ENCODE peak calls at places on chromosomes 7 and 10, in eight cellular contexts. One of them, this sample, is unnamed.

GRCh38 chr7:135390829-135391228 is 119.1 kb downstream of the CNOT4 start:
- DNase-seq in right cardiac atrium: no peak
- DNase-seq in neural progenitor cell: no peak
- DNase-seq in AG08395: no peak
- DNase-seq in NCI-H1105: peak; percentile 78
- DNase-seq in NCI-H1417: peak; percentile 72
- DNase-seq in activated CD8-positive, alpha-beta memory T cell treated with anti-CD3 and anti-CD28 coated beads for 4 hours: no peak
- DNase-seq in activated gamma-delta T cell treated with anti-CD3 and anti-CD28 coated beads, Interleukin-2, amount 50 U/mL, for 16 hours: no peak
- DNase-seq in this sample: no peak

GRCh38 chr10:5942471-5942870 is 34.9 kb downstream of the IL15RA start:
- DNase-seq in activated CD8-positive, alpha-beta memory T cell treated with anti-CD3 and anti-CD28 coated beads for 4 hours: no peak
- DNase-seq in NCI-H1417: no peak
- DNase-seq in neural progenitor cell: no peak
- DNase-seq in NCI-H1105: no peak
- DNase-seq in AG08395: no peak
- DNase-seq in activated gamma-delta T cell treated with anti-CD3 and anti-CD28 coated beads, Interleukin-2, amount 50 U/mL, for 16 hours: no peak
- DNase-seq in right cardiac atrium: peak; percentile 89
- DNase-seq in this sample: no peak

GRCh38 chr7:158404031-158404761 is 183.4 kb downstream of the PTPRN2 start:
- DNase-seq in activated gamma-delta T cell treated with anti-CD3 and anti-CD28 coated beads, Interleukin-2, amount 50 U/mL, for 16 hours: no peak
- DNase-seq in right cardiac atrium: no peak
- DNase-seq in NCI-H1105: no peak
- DNase-seq in neural progenitor cell: no peak
- DNase-seq in NCI-H1417: no peak
- DNase-seq in AG08395: no peak
- DNase-seq in activated CD8-positive, alpha-beta memory T cell treated with anti-CD3 and anti-CD28 coated beads for 4 hours: no peak
- DNase-seq in this sample: no peak

GRCh38 chr7:20152511-20152910 is 64.7 kb downstream of the MACC1 start:
- DNase-seq in activated CD8-positive, alpha-beta memory T cell treated with anti-CD3 and anti-CD28 coated beads for 4 hours: no peak
- DNase-seq in NCI-H1105: no peak
- DNase-seq in activated gamma-delta T cell treated with anti-CD3 and anti-CD28 coated beads, Interleukin-2, amount 50 U/mL, for 16 hours: no peak
- DNase-seq in neural progenitor cell: no peak
- DNase-seq in NCI-H1417: peak; percentile 73
- DNase-seq in right cardiac atrium: no peak
- DNase-seq in AG08395: peak; percentile 41
- DNase-seq in this sample: no peak

GRCh38 chr10:132468651-132469050 is 68.9 kb upstream of the INPP5A start:
- DNase-seq in activated gamma-delta T cell treated with anti-CD3 and anti-CD28 coated beads, Interleukin-2, amount 50 U/mL, for 16 hours: no peak
- DNase-seq in NCI-H1105: no peak
- DNase-seq in NCI-H1417: no peak
- DNase-seq in right cardiac atrium: peak; percentile 47
- DNase-seq in neural progenitor cell: no peak
- DNase-seq in activated CD8-positive, alpha-beta memory T cell treated with anti-CD3 and anti-CD28 coated beads for 4 hours: no peak
- DNase-seq in AG08395: no peak
- DNase-seq in this sample: no peak

GRCh38 chr10:69616358-69616757 is 13.7 kb upstream of the FAM241B start:
- DNase-seq in right cardiac atrium: no peak
- DNase-seq in activated gamma-delta T cell treated with anti-CD3 and anti-CD28 coated beads, Interleukin-2, amount 50 U/mL, for 16 hours: no peak
- DNase-seq in AG08395: no peak
- DNase-seq in activated CD8-positive, alpha-beta memory T cell treated with anti-CD3 and anti-CD28 coated beads for 4 hours: no peak
- DNase-seq in NCI-H1417: no peak
- DNase-seq in NCI-H1105: no peak
- DNase-seq in neural progenitor cell: no peak
- DNase-seq in this sample: no peak

GRCh38 chr10:4383683-4384082 is 442.3 kb upstream of the AKR1E2 start:
- DNase-seq in NCI-H1417: no peak
- DNase-seq in NCI-H1105: no peak
- DNase-seq in activated gamma-delta T cell treated with anti-CD3 and anti-CD28 coated beads, Interleukin-2, amount 50 U/mL, for 16 hours: no peak
- DNase-seq in activated CD8-positive, alpha-beta memory T cell treated with anti-CD3 and anti-CD28 coated beads for 4 hours: no peak
- DNase-seq in right cardiac atrium: no peak
- DNase-seq in AG08395: peak; percentile 16
- DNase-seq in neural progenitor cell: no peak
- DNase-seq in this sample: no peak

GRCh38 chr7:132497098-132497497 is 79.2 kb downstream of the PLXNA4 start:
- DNase-seq in NCI-H1417: no peak
- DNase-seq in activated gamma-delta T cell treated with anti-CD3 and anti-CD28 coated beads, Interleukin-2, amount 50 U/mL, for 16 hours: no peak
- DNase-seq in neural progenitor cell: no peak
- DNase-seq in activated CD8-positive, alpha-beta memory T cell treated with anti-CD3 and anti-CD28 coated beads for 4 hours: no peak
- DNase-seq in right cardiac atrium: no peak
- DNase-seq in AG08395: no peak
- DNase-seq in NCI-H1105: no peak
- DNase-seq in this sample: no peak

GRCh38 chr7:124718032-124718766 is 47.4 kb downstream of the GPR37 start:
- DNase-seq in NCI-H1105: no peak
- DNase-seq in activated gamma-delta T cell treated with anti-CD3 and anti-CD28 coated beads, Interleukin-2, amount 50 U/mL, for 16 hours: no peak
- DNase-seq in right cardiac atrium: no peak
- DNase-seq in AG08395: no peak
- DNase-seq in NCI-H1417: no peak
- DNase-seq in activated CD8-positive, alpha-beta memory T cell treated with anti-CD3 and anti-CD28 coated beads for 4 hours: no peak
- DNase-seq in neural progenitor cell: no peak
- DNase-seq in this sample: no peak

GRCh38 chr10:35413985-35414861 is 77.9 kb downstream of the CCNY start:
- DNase-seq in activated CD8-positive, alpha-beta memory T cell treated with anti-CD3 and anti-CD28 coated beads for 4 hours: no peak
- DNase-seq in AG08395: no peak
- DNase-seq in NCI-H1417: no peak
- DNase-seq in neural progenitor cell: no peak
- DNase-seq in NCI-H1105: no peak
- DNase-seq in activated gamma-delta T cell treated with anti-CD3 and anti-CD28 coated beads, Interleukin-2, amount 50 U/mL, for 16 hours: peak; percentile 22
- DNase-seq in right cardiac atrium: no peak
- DNase-seq in this sample: no peak

GRCh38 chr7:8590225-8590624 is 156.8 kb downstream of the NXPH1 start:
- DNase-seq in activated CD8-positive, alpha-beta memory T cell treated with anti-CD3 and anti-CD28 coated beads for 4 hours: no peak
- DNase-seq in NCI-H1105: no peak
- DNase-seq in activated gamma-delta T cell treated with anti-CD3 and anti-CD28 coated beads, Interleukin-2, amount 50 U/mL, for 16 hours: no peak
- DNase-seq in neural progenitor cell: no peak
- DNase-seq in AG08395: no peak
- DNase-seq in NCI-H1417: peak; percentile 63
- DNase-seq in right cardiac atrium: no peak
- DNase-seq in this sample: no peak

GRCh38 chr7:157336383-157337315 is at the start of gene DNAJB6:
- DNase-seq in AG08395: peak; percentile 97
- DNase-seq in activated gamma-delta T cell treated with anti-CD3 and anti-CD28 coated beads, Interleukin-2, amount 50 U/mL, for 16 hours: peak; percentile 91
- DNase-seq in right cardiac atrium: peak; percentile 98
- DNase-seq in NCI-H1105: peak; percentile 88
- DNase-seq in NCI-H1417: peak; percentile 97
- DNase-seq in activated CD8-positive, alpha-beta memory T cell treated with anti-CD3 and anti-CD28 coated beads for 4 hours: peak; percentile 90
- DNase-seq in neural progenitor cell: peak; percentile 96
- DNase-seq in this sample: peak; percentile 91

GRCh38 chr7:7181519-7182155 is 707 bp upstream of the C1GALT1 start:
- DNase-seq in right cardiac atrium: peak; percentile 58
- DNase-seq in NCI-H1417: peak; percentile 92
- DNase-seq in activated CD8-positive, alpha-beta memory T cell treated with anti-CD3 and anti-CD28 coated beads for 4 hours: no peak
- DNase-seq in NCI-H1105: peak; percentile 29
- DNase-seq in neural progenitor cell: peak; percentile 49
- DNase-seq in AG08395: peak; percentile 8
- DNase-seq in activated gamma-delta T cell treated with anti-CD3 and anti-CD28 coated beads, Interleukin-2, amount 50 U/mL, for 16 hours: peak; percentile 20
- DNase-seq in this sample: peak; percentile 16

GRCh38 chr10:132194726-132195125 is 8.0 kb downstream of the DPYSL4 start:
- DNase-seq in right cardiac atrium: peak; percentile 35
- DNase-seq in activated CD8-positive, alpha-beta memory T cell treated with anti-CD3 and anti-CD28 coated beads for 4 hours: no peak
- DNase-seq in activated gamma-delta T cell treated with anti-CD3 and anti-CD28 coated beads, Interleukin-2, amount 50 U/mL, for 16 hours: no peak
- DNase-seq in AG08395: no peak
- DNase-seq in NCI-H1417: no peak
- DNase-seq in NCI-H1105: no peak
- DNase-seq in neural progenitor cell: no peak
- DNase-seq in this sample: no peak

GRCh38 chr7:90768301-90768700 is 172.2 kb downstream of the CDK14 start:
- DNase-seq in NCI-H1417: no peak
- DNase-seq in right cardiac atrium: no peak
- DNase-seq in NCI-H1105: no peak
- DNase-seq in AG08395: no peak
- DNase-seq in neural progenitor cell: no peak
- DNase-seq in activated gamma-delta T cell treated with anti-CD3 and anti-CD28 coated beads, Interleukin-2, amount 50 U/mL, for 16 hours: no peak
- DNase-seq in activated CD8-positive, alpha-beta memory T cell treated with anti-CD3 and anti-CD28 coated beads for 4 hours: no peak
- DNase-seq in this sample: no peak

GRCh38 chr7:29896685-29897411 is 90.5 kb downstream of the WIPF3 start:
- DNase-seq in activated gamma-delta T cell treated with anti-CD3 and anti-CD28 coated beads, Interleukin-2, amount 50 U/mL, for 16 hours: no peak
- DNase-seq in AG08395: no peak
- DNase-seq in NCI-H1105: no peak
- DNase-seq in neural progenitor cell: no peak
- DNase-seq in activated CD8-positive, alpha-beta memory T cell treated with anti-CD3 and anti-CD28 coated beads for 4 hours: no peak
- DNase-seq in NCI-H1417: no peak
- DNase-seq in right cardiac atrium: no peak
- DNase-seq in this sample: no peak

GRCh38 chr7:41193738-41194287 is 509.1 kb downstream of the INHBA start:
- DNase-seq in activated CD8-positive, alpha-beta memory T cell treated with anti-CD3 and anti-CD28 coated beads for 4 hours: no peak
- DNase-seq in NCI-H1105: no peak
- DNase-seq in activated gamma-delta T cell treated with anti-CD3 and anti-CD28 coated beads, Interleukin-2, amount 50 U/mL, for 16 hours: no peak
- DNase-seq in neural progenitor cell: no peak
- DNase-seq in AG08395: no peak
- DNase-seq in right cardiac atrium: no peak
- DNase-seq in NCI-H1417: no peak
- DNase-seq in this sample: no peak

GRCh38 chr10:101558206-101558605 is 29.9 kb downstream of the POLL start:
- DNase-seq in NCI-H1105: no peak
- DNase-seq in right cardiac atrium: no peak
- DNase-seq in activated gamma-delta T cell treated with anti-CD3 and anti-CD28 coated beads, Interleukin-2, amount 50 U/mL, for 16 hours: no peak
- DNase-seq in activated CD8-positive, alpha-beta memory T cell treated with anti-CD3 and anti-CD28 coated beads for 4 hours: no peak
- DNase-seq in neural progenitor cell: no peak
- DNase-seq in AG08395: no peak
- DNase-seq in NCI-H1417: no peak
- DNase-seq in this sample: no peak

GRCh38 chr7:47034180-47034579 is 547.7 kb downstream of the TNS3 start:
- DNase-seq in NCI-H1417: no peak
- DNase-seq in neural progenitor cell: no peak
- DNase-seq in NCI-H1105: no peak
- DNase-seq in AG08395: peak; percentile 51
- DNase-seq in activated gamma-delta T cell treated with anti-CD3 and anti-CD28 coated beads, Interleukin-2, amount 50 U/mL, for 16 hours: no peak
- DNase-seq in activated CD8-positive, alpha-beta memory T cell treated with anti-CD3 and anti-CD28 coated beads for 4 hours: no peak
- DNase-seq in right cardiac atrium: no peak
- DNase-seq in this sample: no peak

GRCh38 chr10:122307669-122308486 is 36.8 kb downstream of the BTBD16 start:
- DNase-seq in activated CD8-positive, alpha-beta memory T cell treated with anti-CD3 and anti-CD28 coated beads for 4 hours: no peak
- DNase-seq in NCI-H1105: no peak
- DNase-seq in activated gamma-delta T cell treated with anti-CD3 and anti-CD28 coated beads, Interleukin-2, amount 50 U/mL, for 16 hours: no peak
- DNase-seq in NCI-H1417: peak; percentile 15
- DNase-seq in neural progenitor cell: no peak
- DNase-seq in right cardiac atrium: peak; percentile 89
- DNase-seq in AG08395: peak; percentile 94
- DNase-seq in this sample: peak; percentile 57

GRCh38 chr7:2417981-2418481 is 14.6 kb downstream of the CHST12 start:
- DNase-seq in activated CD8-positive, alpha-beta memory T cell treated with anti-CD3 and anti-CD28 coated beads for 4 hours: peak; percentile 47
- DNase-seq in NCI-H1105: no peak
- DNase-seq in neural progenitor cell: no peak
- DNase-seq in right cardiac atrium: peak; percentile 79
- DNase-seq in NCI-H1417: peak; percentile 42
- DNase-seq in activated gamma-delta T cell treated with anti-CD3 and anti-CD28 coated beads, Interleukin-2, amount 50 U/mL, for 16 hours: peak; percentile 64
- DNase-seq in AG08395: peak; percentile 84
- DNase-seq in this sample: no peak

GRCh38 chr7:40047661-40048060 is 86.8 kb downstream of the MPLKIP start:
- DNase-seq in AG08395: no peak
- DNase-seq in neural progenitor cell: no peak
- DNase-seq in activated gamma-delta T cell treated with anti-CD3 and anti-CD28 coated beads, Interleukin-2, amount 50 U/mL, for 16 hours: no peak
- DNase-seq in NCI-H1417: peak; percentile 6
- DNase-seq in NCI-H1105: no peak
- DNase-seq in right cardiac atrium: no peak
- DNase-seq in activated CD8-positive, alpha-beta memory T cell treated with anti-CD3 and anti-CD28 coated beads for 4 hours: no peak
- DNase-seq in this sample: no peak

GRCh38 chr7:11239311-11239710 is 265.6 kb downstream of the PHF14 start:
- DNase-seq in NCI-H1105: no peak
- DNase-seq in activated gamma-delta T cell treated with anti-CD3 and anti-CD28 coated beads, Interleukin-2, amount 50 U/mL, for 16 hours: no peak
- DNase-seq in right cardiac atrium: no peak
- DNase-seq in NCI-H1417: no peak
- DNase-seq in activated CD8-positive, alpha-beta memory T cell treated with anti-CD3 and anti-CD28 coated beads for 4 hours: no peak
- DNase-seq in neural progenitor cell: no peak
- DNase-seq in AG08395: no peak
- DNase-seq in this sample: no peak

GRCh38 chr10:72729528-72729927 is 37.6 kb downstream of the MCU start:
- DNase-seq in NCI-H1105: no peak
- DNase-seq in AG08395: peak; percentile 8
- DNase-seq in right cardiac atrium: no peak
- DNase-seq in neural progenitor cell: no peak
- DNase-seq in activated gamma-delta T cell treated with anti-CD3 and anti-CD28 coated beads, Interleukin-2, amount 50 U/mL, for 16 hours: no peak
- DNase-seq in activated CD8-positive, alpha-beta memory T cell treated with anti-CD3 and anti-CD28 coated beads for 4 hours: no peak
- DNase-seq in NCI-H1417: no peak
- DNase-seq in this sample: no peak

GRCh38 chr10:454860-455259 is 234.6 kb downstream of the DIP2C start:
- DNase-seq in AG08395: peak; percentile 82
- DNase-seq in neural progenitor cell: no peak
- DNase-seq in activated gamma-delta T cell treated with anti-CD3 and anti-CD28 coated beads, Interleukin-2, amount 50 U/mL, for 16 hours: no peak
- DNase-seq in NCI-H1417: no peak
- DNase-seq in right cardiac atrium: peak; percentile 61
- DNase-seq in activated CD8-positive, alpha-beta memory T cell treated with anti-CD3 and anti-CD28 coated beads for 4 hours: no peak
- DNase-seq in NCI-H1105: no peak
- DNase-seq in this sample: peak; percentile 61

GRCh38 chr7:55021951-55022617 is 3.3 kb downstream of the EGFR start:
- DNase-seq in neural progenitor cell: no peak
- DNase-seq in AG08395: no peak
- DNase-seq in NCI-H1105: no peak
- DNase-seq in right cardiac atrium: no peak
- DNase-seq in NCI-H1417: no peak
- DNase-seq in activated gamma-delta T cell treated with anti-CD3 and anti-CD28 coated beads, Interleukin-2, amount 50 U/mL, for 16 hours: no peak
- DNase-seq in activated CD8-positive, alpha-beta memory T cell treated with anti-CD3 and anti-CD28 coated beads for 4 hours: no peak
- DNase-seq in this sample: no peak

GRCh38 chr10:70565556-70566514 is 36.7 kb downstream of the PRF1 start:
- DNase-seq in NCI-H1105: no peak
- DNase-seq in NCI-H1417: no peak
- DNase-seq in AG08395: no peak
- DNase-seq in activated CD8-positive, alpha-beta memory T cell treated with anti-CD3 and anti-CD28 coated beads for 4 hours: no peak
- DNase-seq in right cardiac atrium: no peak
- DNase-seq in neural progenitor cell: no peak
- DNase-seq in activated gamma-delta T cell treated with anti-CD3 and anti-CD28 coated beads, Interleukin-2, amount 50 U/mL, for 16 hours: no peak
- DNase-seq in this sample: no peak

GRCh38 chr10:72832701-72833100 is 60.8 kb upstream of the OIT3 start:
- DNase-seq in neural progenitor cell: no peak
- DNase-seq in AG08395: no peak
- DNase-seq in activated gamma-delta T cell treated with anti-CD3 and anti-CD28 coated beads, Interleukin-2, amount 50 U/mL, for 16 hours: no peak
- DNase-seq in NCI-H1417: no peak
- DNase-seq in activated CD8-positive, alpha-beta memory T cell treated with anti-CD3 and anti-CD28 coated beads for 4 hours: no peak
- DNase-seq in right cardiac atrium: no peak
- DNase-seq in NCI-H1105: no peak
- DNase-seq in this sample: no peak